ENCODE peak calls at places on chromosome 7, in five cellular contexts. X, A, W, F and J are unnamed samples.

GRCh38 chr7:106460792-106461254 is 176.0 kb upstream of the NAMPT start:
- DNase-seq in X (no peak), W (no peak), A (no peak), F (no peak), J (no peak)

GRCh38 chr7:83655951-83656556 is 7.1 kb upstream of the SEMA3E start:
- DNase-seq in W (peak), X (no peak), F (peak), A (peak), J (no peak)

GRCh38 chr7:129393255-129393654 is 41.0 kb upstream of the STRIP2 start:
- DNase-seq in W (no peak), A (no peak), F (no peak), X (no peak), J (no peak)

GRCh38 chr7:135512135-135512887 is 2.4 kb upstream of the CNOT4 start:
- DNase-seq in W (peak), A (peak), F (peak), X (no peak), J (peak)

GRCh38 chr7:154774303-154774702 is 228.6 kb downstream of the PAXIP1 start:
- DNase-seq in F (no peak), X (no peak), W (no peak), A (no peak), J (no peak)

GRCh38 chr7:24216576-24217116 is 67.3 kb upstream of the NPY start:
- DNase-seq in W (no peak), F (no peak), A (no peak), X (no peak), J (no peak)

GRCh38 chr7:127392182-127392565 is 334 bp downstream of the ZNF800 start:
- DNase-seq in X (no peak), W (peak), A (no peak), F (no peak), J (peak)

GRCh38 chr7:74027683-74028320 is at the start of gene ELN:
- DNase-seq in A (no peak), W (no peak), F (no peak), X (no peak), J (no peak)

GRCh38 chr7:47748041-47748440 is 166.1 kb upstream of the TNS3 start:
- DNase-seq in X (no peak), A (no peak), F (no peak), W (no peak), J (no peak)

GRCh38 chr7:104980969-104981670 is 32.9 kb upstream of the KMT2E start:
- DNase-seq in X (no peak), W (peak), F (peak), A (no peak), J (no peak)

GRCh38 chr7:104981671-104982036 is 32.4 kb upstream of the KMT2E start:
- DNase-seq in A (no peak), W (no peak), F (no peak), X (no peak), J (no peak)

GRCh38 chr7:104982308-104982755 is 31.7 kb upstream of the KMT2E start:
- DNase-seq in F (no peak), W (peak), A (no peak), X (no peak), J (no peak)

GRCh38 chr7:104979167-104979841 is 34.7 kb upstream of the KMT2E start:
- DNase-seq in F (no peak), X (no peak), A (no peak), W (peak), J (peak)

DNA sequence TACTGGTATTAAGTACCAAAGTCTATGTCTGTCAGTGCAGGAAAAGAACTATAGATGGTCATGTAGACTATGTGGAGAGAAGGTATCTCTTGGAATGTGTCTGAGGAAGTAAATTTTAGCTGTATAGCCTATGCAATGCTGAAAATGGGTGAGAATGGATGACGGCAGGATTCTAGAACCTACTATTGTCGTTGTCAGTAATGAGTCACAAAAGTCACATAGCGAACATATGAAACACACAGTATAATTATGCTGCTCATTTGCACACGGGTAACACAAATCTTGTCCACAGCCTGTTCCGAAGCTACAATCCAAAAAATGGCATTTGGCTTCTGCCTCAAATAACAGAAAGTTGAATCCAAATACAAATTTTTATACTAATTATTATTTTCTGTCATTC is 33.6 kb upstream of the KMT2E start:
- DNase-seq in X (no peak), W (no peak), A (no peak), F (no peak), J (no peak)
- TF ChIP-seq SUZ12 in X (no peak), W (no peak), A (no peak), F (no peak), J (no peak)

GRCh38 chr7:121562274-121562673 is 166.2 kb upstream of the FAM3C start:
- DNase-seq in W (no peak), F (no peak), A (no peak), X (no peak), J (no peak)
- TF ChIP-seq SUZ12 in W (no peak), F (no peak), A (no peak), X (no peak), J (no peak)

DNA sequence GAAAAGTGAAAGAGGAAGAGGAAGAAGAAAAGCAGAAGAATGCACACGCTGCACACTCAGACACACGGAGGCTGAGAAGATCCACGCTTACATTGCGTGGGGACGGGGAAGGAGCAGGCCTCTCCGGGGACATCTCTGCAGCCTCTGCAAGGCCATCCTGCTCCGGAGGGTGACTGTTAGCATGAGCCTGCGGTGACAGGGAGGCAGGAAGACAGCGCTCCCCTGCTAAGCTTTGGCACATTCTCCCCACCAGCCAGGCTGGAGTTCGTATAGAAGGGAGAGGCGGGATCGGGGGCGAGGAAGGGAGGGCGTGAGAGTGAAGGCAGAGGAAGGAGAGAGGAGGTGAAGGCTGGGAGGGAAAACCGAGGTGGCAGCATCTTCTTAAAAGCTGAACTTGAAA is 366.0 kb upstream of the SHH start:
- DNase-seq in A (no peak), F (no peak), W (no peak), X (no peak), J (no peak)
- TF ChIP-seq SUZ12 in A (no peak), F (no peak), W (no peak), X (no peak), J (no peak)

DNA sequence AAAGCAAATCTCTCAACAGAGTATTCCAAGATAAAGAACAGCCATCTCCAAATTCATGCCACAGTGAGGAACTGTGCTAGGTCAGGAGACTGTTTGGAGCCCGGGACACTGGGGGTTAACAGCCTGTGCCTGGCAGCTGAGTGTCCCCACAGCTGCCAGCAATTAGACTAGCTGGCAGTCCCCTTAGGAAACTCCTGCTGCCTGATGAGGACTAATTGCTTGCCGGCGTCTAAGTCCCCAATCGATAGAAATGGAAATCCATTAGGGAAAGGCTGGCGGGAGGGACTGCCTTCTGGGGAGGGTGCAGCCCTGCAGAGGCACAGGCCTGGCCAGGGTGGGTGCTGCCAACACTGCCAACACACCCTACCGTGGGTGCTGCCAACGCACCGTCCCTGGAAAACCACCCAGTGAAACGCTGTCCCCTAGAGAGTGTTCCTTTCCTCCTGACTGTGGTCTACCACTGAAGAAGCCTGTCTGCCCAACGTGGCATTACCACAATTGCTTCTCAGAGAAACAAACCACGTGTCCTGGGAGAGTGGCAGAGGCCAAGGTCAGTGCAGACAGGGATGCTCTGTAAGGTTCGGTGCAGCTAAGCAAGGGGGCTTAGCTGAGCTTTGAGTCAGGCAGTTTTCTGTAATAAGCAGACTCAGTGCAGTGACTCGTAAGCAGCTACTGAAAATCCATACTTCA is 60.7 kb downstream of the XRCC2 start:
- DNase-seq in A (no peak), W (no peak), F (peak), X (no peak), J (no peak)
- TF ChIP-seq SUZ12 in A (no peak), W (no peak), F (no peak), X (no peak), J (no peak)